ENCODE peak calls at places on chromosomes 13 and 19, in five cellular contexts. U is mucosa of descending colon, R is fibroblast of mammary gland, W is IMR-90, Y is HepG2. V is an unnamed sample.

GRCh38 chr19:4061683-4062575 is 4.8 kb downstream of the ZBTB7A start:
- DNase-seq in U (peak), R (peak), W (no peak), Y (no peak), V (peak)

GRCh38 chr19:40165362-40165937 is 25.8 kb upstream of the MAP3K10 start:
- DNase-seq in U (peak), R (peak), W (no peak), Y (peak), V (peak)

GRCh38 chr19:1428738-1429391 is 9.3 kb upstream of the RPS15 start:
- DNase-seq in U (no peak), R (no peak), W (no peak), Y (no peak), V (no peak)

GRCh38 chr19:6590458-6591319 is at the start of gene CD70:
- DNase-seq in U (peak), R (no peak), W (no peak), Y (no peak), V (no peak)

GRCh38 chr19:33193864-33194362 is at the start of gene LRP3:
- DNase-seq in U (peak), R (no peak), W (peak), Y (no peak), V (peak)

GRCh38 chr19:23991170-23991569 is 76.5 kb downstream of the ZNF726 start:
- DNase-seq in U (peak), R (no peak), W (no peak), Y (peak), V (no peak)

GRCh38 chr13:75566658-75567057 is 17.1 kb downstream of the UCHL3 start:
- DNase-seq in U (no peak), R (peak), W (peak), Y (peak), V (no peak)

GRCh38 chr19:44587863-44588752 is 25.3 kb upstream of the IGSF23 start:
- DNase-seq in U (no peak), R (peak), W (peak), Y (peak), V (no peak)

GRCh38 chr13:83350569-83350968 is 531.7 kb downstream of the SLITRK1 start:
- DNase-seq in U (no peak), R (peak), W (peak), Y (no peak), V (no peak)

GRCh38 chr19:35168261-35168660 is 13.7 kb downstream of the FXYD5 start:
- DNase-seq in U (no peak), R (peak), W (no peak), Y (no peak), V (no peak)

GRCh38 chr13:40982772-40983171 is 36.3 kb downstream of the ELF1 start:
- DNase-seq in U (peak), R (peak), W (peak), Y (no peak), V (no peak)

GRCh38 chr19:2731181-2732117 is 8.4 kb downstream of the SLC39A3 start:
- DNase-seq in U (no peak), R (no peak), W (no peak), Y (no peak), V (no peak)

GRCh38 chr19:44891016-44891882 is at the start of gene TOMM40:
- DNase-seq in U (peak), R (no peak), W (peak), Y (peak), V (peak)

GRCh38 chr13:27171830-27172494 is 351 bp upstream of the USP12 start:
- DNase-seq in U (peak), R (peak), W (peak), Y (peak), V (peak)
- TF ChIP-seq CTCF in U (no peak), R (no peak), W (peak), Y (peak), V (peak)

GRCh38 chr13:22298530-22298929 is 627.7 kb downstream of the FGF9 start:
- DNase-seq in U (no peak), R (no peak), W (no peak), Y (no peak), V (no peak)
- TF ChIP-seq CTCF in U (no peak), R (no peak), W (no peak), Y (no peak), V (no peak)

GRCh38 chr13:37647038-37647650 is 48.6 kb upstream of the POSTN start:
- DNase-seq in U (no peak), R (no peak), W (no peak), Y (no peak), V (no peak)

GRCh38 chr13:37645181-37645580 is 46.6 kb upstream of the POSTN start:
- DNase-seq in U (no peak), R (no peak), W (no peak), Y (no peak), V (no peak)

GRCh38 chr13:37640499-37640898 is 41.9 kb upstream of the POSTN start:
- DNase-seq in U (no peak), R (peak), W (peak), Y (no peak), V (no peak)

GRCh38 chr13:37646531-37646930 is 48.0 kb upstream of the POSTN start:
- DNase-seq in U (no peak), R (no peak), W (no peak), Y (no peak), V (no peak)

DNA sequence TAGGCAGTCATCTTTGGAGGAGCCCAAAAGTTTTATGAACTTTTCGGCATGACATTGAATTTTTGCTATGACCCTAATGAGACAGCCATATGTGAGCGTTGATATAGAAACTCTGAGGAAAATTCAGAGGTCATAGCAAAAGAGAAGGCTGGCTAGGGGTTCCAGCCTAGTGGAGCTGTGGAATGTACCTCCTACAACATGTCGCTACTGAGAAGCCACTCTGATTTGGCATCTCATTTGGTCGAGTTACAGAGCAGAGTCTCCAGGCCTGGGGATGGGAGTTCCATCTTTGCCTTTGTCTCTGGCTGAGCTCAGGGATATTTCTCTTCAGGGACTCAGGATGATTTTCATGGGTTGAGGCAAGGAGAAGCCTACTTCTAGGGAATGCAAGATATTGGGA is 43.6 kb upstream of the POSTN start:
- DNase-seq in U (no peak), R (no peak), W (no peak), Y (no peak), V (no peak)
- TF ChIP-seq CTCF in U (no peak), R (no peak), W (no peak), Y (no peak), V (no peak)

GRCh38 chr13:50094615-50095293 is 79.5 kb downstream of the KCNRG start:
- DNase-seq in U (no peak), R (peak), W (peak), Y (no peak), V (no peak)
- TF ChIP-seq CTCF in U (no peak), R (no peak), W (no peak), Y (no peak), V (no peak)